ENCODE peak calls at places on chromosomes 12 and 14, in six cellular contexts. W is PC-3, G is GM23248, A is endothelial cell of umbilical vein, P is K562, B is keratinocyte. Y is an unnamed sample.

GRCh38 chr12:88691811-88692210 is 111.5 kb upstream of the KITLG start:
- DNase-seq in G (peak; percentile 44), W (no peak), P (no peak), A (no peak), B (no peak), Y (no peak)

GRCh38 chr14:104794641-104795467 is 694 bp downstream of the AKT1 start:
- DNase-seq in W (peak; percentile 26), A (peak; percentile 30), G (peak; percentile 67), P (peak; percentile 66), B (no peak), Y (peak; percentile 14)

GRCh38 chr12:133106253-133106652 is 23.8 kb downstream of the ZNF891 start:
- DNase-seq in W (no peak), G (peak; percentile 5), A (peak; percentile 18), B (no peak), P (no peak), Y (no peak)

GRCh38 chr12:112900298-112901145 is 6.2 kb upstream of the OAS1 start:
- DNase-seq in W (peak; percentile 74), B (peak; percentile 60), A (peak; percentile 58), P (peak; percentile 63), G (peak; percentile 48), Y (peak; percentile 4)

GRCh38 chr12:107448198-107448597 is 237.4 kb upstream of the PWP1 start:
- DNase-seq in P (peak; percentile 43), A (no peak), W (peak; percentile 25), G (peak; percentile 49), B (no peak), Y (no peak)

GRCh38 chr14:28101992-28102391 is 664.6 kb upstream of the FOXG1 start:
- DNase-seq in P (no peak), B (no peak), W (no peak), A (no peak), G (no peak), Y (no peak)

GRCh38 chr12:93563807-93564538 is 8.5 kb upstream of the SOCS2 start:
- DNase-seq in P (peak; percentile 33), B (no peak), G (peak; percentile 44), A (no peak), W (peak; percentile 97), Y (peak; percentile 9)

GRCh38 chr12:78419513-78419912 is 445.1 kb upstream of the SYT1 start:
- DNase-seq in G (no peak), P (no peak), W (no peak), A (no peak), B (no peak), Y (no peak)

GRCh38 chr12:132633901-132634300 is 15.3 kb downstream of the P2RX2 start:
- DNase-seq in P (peak; percentile 11), G (no peak), W (no peak), B (no peak), A (no peak), Y (no peak)

GRCh38 chr12:93007539-93007938 is 78.4 kb upstream of the EEA1 start:
- DNase-seq in P (no peak), W (no peak), G (no peak), A (peak; percentile 47), B (no peak), Y (no peak)

GRCh38 chr14:72792051-72792788 is 101.7 kb downstream of the DPF3 start:
- DNase-seq in B (no peak), G (no peak), P (no peak), W (no peak), A (no peak), Y (peak; percentile 16)

DNA sequence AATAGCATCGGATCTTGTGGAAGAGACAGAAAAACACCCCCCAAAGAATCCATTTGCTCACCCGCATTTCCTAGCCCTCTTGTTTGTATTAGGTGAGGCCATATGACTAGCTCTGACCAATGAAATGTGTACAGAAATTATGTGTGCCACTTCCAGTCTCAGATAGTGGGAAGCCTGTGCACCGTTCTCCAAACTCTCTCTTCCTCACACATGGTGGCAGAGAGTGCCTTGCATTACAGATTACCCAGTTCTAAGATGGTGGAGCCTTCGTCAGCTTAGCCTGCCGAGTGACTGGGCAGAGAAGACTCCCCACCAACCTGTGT is 261.6 kb downstream of the TTC8 start:
- DNase-seq in B (no peak), W (no peak), G (no peak), A (no peak), P (no peak), Y (no peak)
- H3K9me3 ChIP-seq in B (no peaks in the 10 kb centered on the region), W (no peaks in the 10 kb centered on the region), G (no peaks in the 10 kb centered on the region), A (no peaks in the 10 kb centered on the region), P (no peaks in the 10 kb centered on the region), Y (no peaks in the 10 kb centered on the region)

GRCh38 chr14:53599221-53599945 is 357.2 kb downstream of the BMP4 start:
- DNase-seq in A (no peak), W (no peak), G (no peak), P (no peak), B (no peak), Y (peak; percentile 16)
- H3K27ac ChIP-seq in A (no peak overlapping the region), W (no peak overlapping the region), G (no peak overlapping the region), P (no peak overlapping the region), B (no peak overlapping the region), Y (no peak overlapping the region)

DNA sequence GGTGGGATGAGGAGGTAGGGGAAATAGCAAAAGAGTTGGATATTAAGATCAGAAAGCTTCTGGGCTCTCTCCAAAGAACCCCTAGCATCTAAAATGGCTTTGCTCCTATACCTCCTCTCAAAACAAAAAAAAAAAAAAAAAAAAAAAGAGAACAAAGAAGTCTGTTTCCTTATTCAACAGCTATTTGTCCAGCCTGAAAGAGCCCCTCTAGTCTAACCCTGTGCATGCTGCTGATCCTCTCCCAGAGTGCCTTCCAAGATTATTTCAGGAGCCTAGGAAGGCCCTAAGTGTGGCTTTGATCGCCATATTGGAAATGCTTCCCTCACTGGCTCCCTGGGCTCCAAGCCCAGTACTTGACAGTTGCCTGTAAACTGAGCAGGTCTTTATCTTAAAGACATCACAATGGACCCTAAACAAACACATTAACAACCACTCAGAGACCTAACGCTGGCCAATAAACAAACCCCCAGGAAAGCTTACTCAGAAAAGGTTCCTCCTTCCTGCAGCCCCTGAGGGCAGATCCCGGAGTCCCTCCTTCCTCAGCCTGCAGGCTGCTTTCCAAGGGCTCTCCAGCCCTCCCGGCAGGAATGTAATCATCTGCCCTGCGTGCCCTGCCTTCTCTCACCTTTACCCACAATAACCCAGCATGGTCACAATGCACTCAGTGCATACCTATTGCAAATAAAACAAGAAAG is 17.4 kb upstream of the COL2A1 start:
- DNase-seq in G (no peak), P (no peak), B (no peak), A (no peak), W (peak; percentile 98), Y (no peak)
- TF ChIP-seq EZH2 in G (no peak), P (no peak), B (no peak), A (no peak), W (no peak), Y (no peak)

DNA sequence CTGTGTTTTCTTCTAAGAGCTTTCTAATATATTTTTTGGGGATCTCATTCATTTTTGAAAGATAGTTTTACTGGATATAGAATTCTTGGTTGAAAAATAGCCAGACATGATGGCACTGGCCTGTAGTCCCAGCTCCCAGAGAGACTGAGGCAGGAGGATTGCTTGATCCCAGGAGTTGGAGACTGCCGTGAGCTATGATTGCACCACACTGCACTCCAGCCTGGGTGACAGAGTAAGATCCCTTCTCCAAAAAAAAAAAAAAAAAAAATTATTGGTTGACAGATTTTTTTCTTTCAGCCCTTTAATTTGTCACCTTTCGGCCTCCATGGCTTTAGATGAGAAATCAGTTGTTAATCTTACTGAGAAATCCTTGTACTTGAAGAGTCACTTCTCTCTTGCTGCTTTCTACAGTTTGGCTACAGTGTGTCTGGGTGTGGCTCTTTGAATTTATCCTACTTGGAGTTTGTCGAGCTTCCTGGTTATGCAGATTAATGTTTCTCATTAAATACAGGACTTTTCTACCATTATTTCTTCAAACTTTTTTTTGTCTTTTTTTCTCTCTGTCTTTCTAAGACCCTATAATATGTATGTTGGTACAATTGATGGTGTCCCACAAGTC is 60.2 kb upstream of the AMN start:
- DNase-seq in G (no peak), B (no peak), A (no peak), P (no peak), W (no peak), Y (no peak)
- H3K9me3 ChIP-seq in G (no peaks in the 10 kb centered on the region), B (no peaks in the 10 kb centered on the region), A (no peaks in the 10 kb centered on the region), P (no peaks in the 10 kb centered on the region), W (no peaks in the 10 kb centered on the region), Y (no peaks in the 10 kb centered on the region)

GRCh38 chr12:41932028-41932427 is 212.6 kb downstream of the GXYLT1 start:
- DNase-seq in B (no peak), A (no peak), W (no peak), G (no peak), P (no peak), Y (no peak)
- H3K27ac ChIP-seq in B (no peak overlapping the region), A (peak overlapping the region; percentile 2), W (no peak overlapping the region), G (no peak overlapping the region), P (no peak overlapping the region), Y (no peak overlapping the region)

GRCh38 chr12:7129647-7130536 is at the start of gene CLSTN3:
- DNase-seq in W (peak; percentile 56), A (peak; percentile 87), P (peak; percentile 100), B (no peak), G (peak; percentile 72), Y (peak; percentile 68)

GRCh38 chr12:7131502-7131866 is 1.3 kb downstream of the CLSTN3 start:
- DNase-seq in W (no peak), B (no peak), A (no peak), G (no peak), P (no peak), Y (no peak)

GRCh38 chr12:7128681-7129593 is at the start of gene RBP5:
- DNase-seq in G (no peak), B (no peak), P (peak; percentile 28), W (no peak), A (no peak), Y (no peak)

GRCh38 chr12:7130791-7131501 is 775 bp downstream of the CLSTN3 start:
- DNase-seq in A (peak; percentile 20), P (peak; percentile 35), G (peak; percentile 66), W (peak; percentile 50), B (no peak), Y (peak; percentile 39)

GRCh38 chr12:7130537-7130790 is 293 bp downstream of the CLSTN3 start:
- DNase-seq in W (no peak), G (no peak), P (no peak), B (no peak), A (no peak), Y (no peak)
- TF ChIP-seq EZH2 in W (no peak), G (no peak), P (no peak), B (no peak), A (peak; percentile 31), Y (no peak)

GRCh38 chr14:92247347-92247746 is 75.6 kb upstream of the SLC24A4 start:
- DNase-seq in B (no peak), A (no peak), W (no peak), G (no peak), P (no peak), Y (no peak)

GRCh38 chr14:92240658-92241057 is 82.3 kb upstream of the SLC24A4 start:
- DNase-seq in P (no peak), B (no peak), W (no peak), A (no peak), G (no peak), Y (no peak)

GRCh38 chr14:92244805-92245204 is 78.2 kb upstream of the SLC24A4 start:
- DNase-seq in A (no peak), W (no peak), B (no peak), P (no peak), G (no peak), Y (no peak)

GRCh38 chr14:92247937-92248336 is 75.0 kb upstream of the SLC24A4 start:
- DNase-seq in B (no peak), W (no peak), P (no peak), A (no peak), G (no peak), Y (no peak)

GRCh38 chr14:92241966-92242365 is 81.0 kb upstream of the SLC24A4 start:
- DNase-seq in B (no peak), P (no peak), A (no peak), W (no peak), G (no peak), Y (no peak)
- H3K9me3 ChIP-seq in B (peaks cover 5% of the 10 kb centered on the region), P (no peaks in the 10 kb centered on the region), A (no peaks in the 10 kb centered on the region), W (peaks cover 8% of the 10 kb centered on the region), G (no peaks in the 10 kb centered on the region), Y (peaks cover 6% of the 10 kb centered on the region)

GRCh38 chr12:53231859-53232640 is at the start of gene RARG:
- DNase-seq in P (peak; percentile 72), A (no peak), B (no peak), W (peak; percentile 78), G (peak; percentile 87), Y (peak; percentile 27)
- H3K27ac ChIP-seq in P (no peak within 1 kb of the TSS), A (no peak within 1 kb of the TSS), B (peak within 1 kb of the TSS; percentile 61), W (peak within 1 kb of the TSS; percentile 73), G (peak within 1 kb of the TSS; percentile 70), Y (no peak within 1 kb of the TSS)

Y was measured in astrocyte.